ENCODE peak calls at places on chromosome 17, in six cellular contexts. E is adipocyte, I is heart left ventricle, Q is PC-9, B is GM23338, Y is mesendoderm. N is an unnamed sample. For H3K4me1, the result is how much of the 10 kb centered on the place peaks cover.

GRCh38 chr17:979539-980405 is at the start of gene NXN:
- DNase-seq in I (peak), Y (peak), Q (peak), B (peak), E (peak), N (peak)

GRCh38 chr17:75571197-75571884 is 16.3 kb upstream of the MYO15B start:
- DNase-seq in I (peak), E (no peak), Q (no peak), B (no peak), Y (no peak), N (no peak)

GRCh38 chr17:7932949-7933348 is 943 bp downstream of the CNTROB start:
- DNase-seq in I (peak), B (peak), E (peak), Y (peak), Q (peak), N (peak)

GRCh38 chr17:67995568-67996191 is 589 bp downstream of the C17orf58 start:
- DNase-seq in Q (no peak), Y (peak), E (peak), B (peak), I (no peak), N (peak)

GRCh38 chr17:58006563-58006923 is 503 bp downstream of the SRSF1 start:
- DNase-seq in I (peak), E (peak), B (peak), Y (peak), Q (no peak), N (peak)

GRCh38 chr17:419073-419735 is 66.6 kb upstream of the RPH3AL start:
- DNase-seq in I (no peak), Y (no peak), B (no peak), Q (no peak), E (no peak), N (peak)

GRCh38 chr17:53135969-53136368 is 686.8 kb upstream of the KIF2B start:
- DNase-seq in B (no peak), I (no peak), Q (no peak), E (no peak), Y (no peak), N (no peak)

GRCh38 chr17:48593126-48593829 is at the start of gene HOXB5:
- DNase-seq in Y (peak), B (no peak), E (no peak), I (no peak), Q (no peak), N (no peak)

GRCh38 chr17:37187262-37187661 is 188.5 kb upstream of the C17orf78 start:
- DNase-seq in I (no peak), Q (no peak), Y (no peak), B (no peak), E (peak), N (no peak)

GRCh38 chr17:37239690-37240344 is 136.0 kb upstream of the C17orf78 start:
- DNase-seq in I (no peak), B (peak), Y (peak), Q (no peak), E (peak), N (no peak)

GRCh38 chr17:76079577-76080206 is 710 bp downstream of the ZACN start:
- DNase-seq in Q (no peak), I (no peak), Y (peak), E (no peak), B (peak), N (no peak)

GRCh38 chr17:71824671-71825070 is 296.1 kb upstream of the SOX9 start:
- DNase-seq in I (no peak), E (no peak), Y (peak), Q (no peak), B (peak), N (no peak)

GRCh38 chr17:80501739-80502577 is 25.6 kb upstream of the NPTX1 start:
- DNase-seq in B (no peak), Q (no peak), E (no peak), I (no peak), Y (no peak), N (no peak)

GRCh38 chr17:1112875-1113274 is 66.9 kb downstream of the ABR start:
- DNase-seq in Q (no peak), I (no peak), Y (peak), B (peak), E (no peak), N (no peak)

GRCh38 chr17:57256708-57257112 is 387 bp downstream of the MSI2 start:
- DNase-seq in E (peak), B (peak), Y (peak), Q (no peak), I (no peak), N (peak)

GRCh38 chr17:80192268-80192667 is 22.4 kb downstream of the CARD14 start:
- DNase-seq in E (no peak), Q (no peak), I (no peak), Y (no peak), B (no peak), N (no peak)

DNA sequence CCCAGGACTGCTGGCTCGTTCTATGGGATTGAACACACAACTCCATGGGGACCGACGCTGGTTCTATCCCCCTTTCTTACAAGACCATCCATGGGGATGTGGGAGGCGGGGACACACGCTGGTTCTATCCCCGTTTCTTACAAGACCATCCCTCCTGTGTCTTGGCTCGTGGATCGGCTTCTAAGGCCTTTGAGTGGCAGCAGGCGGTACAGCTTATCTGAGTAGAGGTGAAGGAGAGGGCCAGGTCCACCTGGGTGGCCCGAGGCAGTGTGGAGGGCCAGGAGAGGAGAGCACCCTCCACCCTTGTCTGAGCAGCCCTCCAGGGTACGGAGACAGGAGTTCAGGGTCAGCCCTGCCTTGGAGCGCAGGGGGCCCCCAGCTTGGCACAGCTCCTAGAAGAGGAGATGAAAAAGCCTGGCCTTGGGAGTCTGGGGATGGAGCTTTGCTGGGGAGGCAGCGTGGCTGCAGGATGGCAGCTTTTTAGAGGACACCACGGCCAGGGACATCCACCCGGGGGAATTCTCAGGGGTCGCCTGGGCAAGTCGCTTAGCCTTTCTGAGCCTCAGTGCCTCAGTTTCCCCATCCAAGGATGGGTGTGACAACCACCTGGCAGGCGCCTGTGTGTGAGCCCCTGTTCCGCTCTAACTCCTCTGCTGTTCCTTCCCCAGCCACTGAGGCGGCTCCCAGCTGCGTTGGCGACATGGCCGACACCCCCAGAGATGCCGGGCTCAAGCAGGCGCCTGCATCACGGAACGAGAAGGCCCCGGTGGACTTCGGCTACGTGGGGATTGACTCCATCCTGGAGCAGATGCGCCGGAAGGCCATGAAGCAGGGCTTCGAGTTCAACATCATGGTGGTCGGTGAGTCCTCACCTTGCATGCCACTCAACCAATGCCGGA is 341.0 kb downstream of the SEC14L1 start:
- DNase-seq in I (no peak), Q (no peak), E (no peak), Y (no peak), B (no peak), N (no peak)
- H3K4me1 ChIP-seq in I (under half), Q (under half), E (under half), Y (under half), B (under half), N (half or more)

GRCh38 chr17:46106966-46107644 is 86.1 kb downstream of the KANSL1 start:
- DNase-seq in I (no peak), E (no peak), B (peak), Q (no peak), Y (peak), N (no peak)
- H3K4me1 ChIP-seq in I (under half), E (under half), B (half or more), Q (under half), Y (under half), N (half or more)

GRCh38 chr17:55348749-55349354 is 72.8 kb downstream of the MMD start:
- DNase-seq in E (peak), I (peak), Q (no peak), Y (peak), B (peak), N (peak)
- H3K4me1 ChIP-seq in E (under half), I (under half), Q (under half), Y (under half), B (under half), N (under half)

GRCh38 chr17:17814162-17815061 is 22.4 kb downstream of the SREBF1 start:
- DNase-seq in Q (no peak), B (no peak), Y (no peak), E (no peak), I (no peak), N (no peak)

GRCh38 chr17:17816240-17816814 is 20.5 kb downstream of the SREBF1 start:
- DNase-seq in I (no peak), B (no peak), E (no peak), Y (no peak), Q (no peak), N (no peak)

GRCh38 chr17:17815062-17815406 is 21.8 kb downstream of the SREBF1 start:
- DNase-seq in B (no peak), I (peak), Q (no peak), Y (no peak), E (no peak), N (no peak)

GRCh38 chr17:17816831-17817551 is 19.8 kb downstream of the SREBF1 start:
- DNase-seq in E (no peak), Q (no peak), B (no peak), Y (no peak), I (no peak), N (no peak)

DNA sequence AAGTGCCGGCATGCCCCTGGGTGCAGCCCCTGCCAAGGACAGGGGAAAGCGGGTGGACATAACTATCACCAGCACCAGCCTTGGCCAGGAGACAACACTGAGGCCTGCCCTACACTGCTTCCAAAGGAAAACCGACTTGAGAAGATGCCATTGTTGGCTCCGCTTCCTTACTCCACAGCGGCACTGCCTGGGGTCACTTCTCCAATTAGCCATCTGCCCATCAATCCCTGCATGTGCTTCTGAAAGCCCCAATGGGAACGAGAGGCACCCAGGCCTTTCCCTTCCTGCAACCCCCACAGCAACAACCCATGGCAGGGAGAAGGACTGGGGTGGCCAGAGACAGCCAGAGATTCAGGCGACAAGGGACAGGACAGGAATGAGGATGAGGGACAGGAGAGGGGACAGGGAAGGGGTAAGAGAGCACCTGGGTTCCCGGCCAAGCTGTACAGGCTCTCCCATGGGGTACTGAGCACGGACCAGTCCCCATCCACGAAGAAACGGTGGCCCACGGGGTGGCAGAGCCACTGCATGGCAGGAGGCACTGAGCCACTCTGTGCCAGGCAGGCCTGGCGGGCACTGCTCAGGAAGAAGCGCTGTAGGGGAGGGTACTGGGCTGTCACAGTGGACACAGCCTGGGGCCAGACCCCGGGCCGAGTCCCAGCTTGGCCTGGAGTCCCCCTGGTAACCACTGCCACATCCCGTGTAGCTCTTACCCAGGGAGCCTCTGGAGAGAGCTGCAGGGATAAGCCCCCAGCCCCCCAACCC is 21.2 kb downstream of the SREBF1 start:
- DNase-seq in E (no peak), Y (no peak), B (no peak), I (no peak), Q (no peak), N (no peak)
- H3K4me1 ChIP-seq in E (under half), Y (under half), B (under half), I (under half), Q (under half), N (under half)

DNA sequence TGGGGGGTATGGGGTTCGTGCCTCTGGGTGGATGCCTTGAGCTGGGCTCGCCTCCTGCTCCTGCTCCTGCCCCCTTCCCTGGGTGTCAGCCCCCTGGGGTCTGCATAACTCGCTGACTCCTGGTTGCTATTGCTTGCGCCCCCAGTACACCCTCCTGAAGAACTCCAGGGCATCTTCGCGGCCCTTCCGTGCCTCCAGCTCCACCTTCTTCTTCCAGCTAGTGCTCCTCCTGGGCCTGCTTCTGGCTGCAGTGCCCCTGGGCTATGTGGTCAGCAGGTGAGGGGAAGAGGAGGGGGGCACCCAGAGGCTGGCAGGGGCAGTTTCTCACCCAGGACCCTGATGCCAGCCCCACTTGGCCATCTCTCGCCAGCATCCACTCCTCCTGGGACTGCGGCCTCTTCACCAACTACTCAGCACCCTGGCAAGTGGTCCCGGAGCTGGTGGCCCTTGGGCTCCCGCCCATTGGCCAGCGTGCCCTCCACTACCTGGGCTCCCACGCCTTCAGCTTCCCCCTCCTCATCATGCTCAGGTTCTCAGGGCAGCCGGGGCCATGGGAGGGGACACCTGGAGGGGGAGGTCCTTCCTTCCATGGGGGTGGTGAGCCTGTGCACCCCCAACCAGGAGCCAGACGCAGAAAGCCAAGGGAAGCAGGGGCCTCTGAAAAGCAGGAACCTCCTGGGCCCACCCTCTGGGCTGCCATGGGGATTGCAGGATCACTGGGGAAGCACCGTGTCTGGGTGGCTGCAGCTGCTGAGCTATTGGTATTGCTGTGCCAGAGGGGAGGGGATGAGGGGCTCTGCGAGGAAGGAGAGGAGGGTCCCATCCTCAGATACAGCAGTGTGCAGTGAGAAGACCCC is 7.8 kb upstream of the C17orf99 start:
- DNase-seq in B (no peak), Y (no peak), Q (no peak), E (no peak), I (no peak), N (no peak)
- H3K4me1 ChIP-seq in B (under half), Y (under half), Q (under half), E (under half), I (under half), N (half or more)

DNA sequence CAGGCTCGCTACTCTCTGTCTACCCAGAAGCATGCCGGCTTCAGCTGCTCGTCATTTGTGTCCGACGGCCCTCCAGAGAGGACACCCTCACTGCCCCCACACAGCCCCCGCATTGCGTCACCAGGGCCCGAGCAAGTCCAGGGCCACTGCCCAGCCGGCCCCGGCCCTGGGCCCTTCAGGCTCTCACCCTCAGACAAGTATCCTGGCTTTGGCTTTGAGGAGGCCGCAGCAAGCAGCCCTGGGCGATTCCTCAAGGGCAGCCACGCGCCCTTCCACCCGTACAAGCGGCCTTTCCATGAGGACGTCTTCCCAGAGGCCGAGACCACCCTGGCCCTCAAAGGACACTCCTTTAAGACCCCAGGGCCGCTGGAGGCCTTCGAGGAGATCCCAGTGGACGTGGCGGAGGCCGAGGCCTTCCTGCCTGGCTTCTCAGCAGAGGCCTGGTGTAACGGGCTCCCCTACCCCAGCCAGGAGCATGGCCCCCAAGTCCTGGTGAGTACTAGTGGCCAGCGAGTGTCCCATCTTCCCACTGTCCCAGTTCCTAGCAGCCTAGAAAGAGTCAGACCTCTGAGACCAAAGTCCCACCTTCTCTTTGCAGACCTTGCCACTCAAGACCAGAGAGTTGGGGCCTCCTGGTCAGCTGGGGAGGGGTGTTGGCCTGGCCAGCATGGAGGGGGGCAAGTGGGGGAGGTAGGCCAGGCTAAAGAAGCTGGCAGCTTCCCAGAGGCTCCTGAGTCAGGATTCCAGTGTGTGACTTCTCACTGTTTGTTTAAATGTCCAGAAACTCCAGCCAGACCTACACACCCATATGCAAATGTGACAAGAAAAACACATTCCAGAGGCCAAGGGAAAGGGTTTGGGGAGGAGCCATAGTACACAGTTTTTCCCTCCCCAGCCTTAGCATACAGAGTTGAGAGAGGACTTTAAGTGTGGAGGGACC is 18.6 kb downstream of the FOXN1 start:
- DNase-seq in E (peak), Q (peak), B (no peak), Y (no peak), I (no peak), N (no peak)
- H3K4me1 ChIP-seq in E (under half), Q (under half), B (under half), Y (under half), I (under half), N (under half)

GRCh38 chr17:78387982-78388941 is 9.8 kb downstream of the PGS1 start:
- DNase-seq in Y (no peak), B (no peak), I (no peak), Q (no peak), E (no peak), N (no peak)
- H3K4me1 ChIP-seq in Y (under half), B (under half), I (under half), Q (under half), E (half or more), N (half or more)

GRCh38 chr17:56165017-56165720 is 11.9 kb downstream of the ANKFN1 start:
- DNase-seq in Q (no peak), I (no peak), Y (no peak), B (no peak), E (peak), N (no peak)
- H3K4me1 ChIP-seq in Q (under half), I (under half), Y (under half), B (under half), E (under half), N (under half)

GRCh38 chr17:61385091-61385868 is 14.4 kb upstream of the TBX2 start:
- DNase-seq in E (no peak), Q (no peak), B (no peak), Y (no peak), I (no peak), N (no peak)
- H3K4me1 ChIP-seq in E (under half), Q (under half), B (under half), Y (under half), I (under half), N (under half)